ENCODE peak calls at places on chromosomes 5 and 9, in six cellular contexts. One of them, this sample, is unnamed.

GRCh38 chr5:75389430-75389829 is 52.4 kb downstream of the HMGCR start:
- DNase-seq in AG04450: no peak
- DNase-seq in HFF-Myc: no peak
- DNase-seq in right lobe of liver: no peak
- DNase-seq in GM23338: no peak
- DNase-seq in heart left ventricle: no peak
- DNase-seq in this sample: no peak

GRCh38 chr5:169272731-169273401 is 28.1 kb downstream of the SLIT3 start:
- DNase-seq in AG04450: no peak
- DNase-seq in HFF-Myc: no peak
- DNase-seq in right lobe of liver: no peak
- DNase-seq in GM23338: no peak
- DNase-seq in heart left ventricle: no peak
- DNase-seq in this sample: no peak

GRCh38 chr5:22258139-22258538 is 595.0 kb downstream of the CDH12 start:
- DNase-seq in AG04450: no peak
- DNase-seq in HFF-Myc: no peak
- DNase-seq in right lobe of liver: no peak
- DNase-seq in GM23338: peak; percentile 49
- DNase-seq in heart left ventricle: no peak
- DNase-seq in this sample: no peak

GRCh38 chr9:91328186-91328585 is 33.5 kb downstream of the AUH start:
- DNase-seq in AG04450: no peak
- DNase-seq in HFF-Myc: no peak
- DNase-seq in right lobe of liver: no peak
- DNase-seq in GM23338: no peak
- DNase-seq in heart left ventricle: no peak
- DNase-seq in this sample: no peak

GRCh38 chr9:71793386-71794105 is 25.2 kb upstream of the CEMIP2 start:
- DNase-seq in AG04450: peak; percentile 37
- DNase-seq in HFF-Myc: no peak
- DNase-seq in right lobe of liver: no peak
- DNase-seq in GM23338: peak; percentile 88
- DNase-seq in heart left ventricle: no peak
- DNase-seq in this sample: no peak

GRCh38 chr5:162217037-162217436 is 149.5 kb downstream of the GABRG2 start:
- DNase-seq in AG04450: no peak
- DNase-seq in HFF-Myc: no peak
- DNase-seq in right lobe of liver: no peak
- DNase-seq in GM23338: no peak
- DNase-seq in heart left ventricle: no peak
- DNase-seq in this sample: no peak

GRCh38 chr9:127269440-127269839 is 4.9 kb downstream of the GARNL3 start:
- DNase-seq in AG04450: no peak
- DNase-seq in HFF-Myc: no peak
- DNase-seq in right lobe of liver: no peak
- DNase-seq in GM23338: no peak
- DNase-seq in heart left ventricle: no peak
- DNase-seq in this sample: no peak

GRCh38 chr9:123473226-123473625 is 117.2 kb downstream of the CRB2 start:
- DNase-seq in AG04450: no peak
- DNase-seq in HFF-Myc: peak; percentile 52
- DNase-seq in right lobe of liver: no peak
- DNase-seq in GM23338: no peak
- DNase-seq in heart left ventricle: no peak
- DNase-seq in this sample: no peak

GRCh38 chr9:69542942-69543704 is 129.0 kb downstream of the APBA1 start:
- DNase-seq in AG04450: no peak
- DNase-seq in HFF-Myc: no peak
- DNase-seq in right lobe of liver: no peak
- DNase-seq in GM23338: peak; percentile 55
- DNase-seq in heart left ventricle: no peak
- DNase-seq in this sample: no peak

GRCh38 chr5:132073231-132074013 is at the start of gene CSF2:
- DNase-seq in AG04450: no peak
- DNase-seq in HFF-Myc: no peak
- DNase-seq in right lobe of liver: no peak
- DNase-seq in GM23338: no peak
- DNase-seq in heart left ventricle: no peak
- DNase-seq in this sample: no peak

GRCh38 chr5:66821626-66822429 is 225.6 kb downstream of the MAST4 start:
- DNase-seq in AG04450: no peak
- DNase-seq in HFF-Myc: no peak
- DNase-seq in right lobe of liver: no peak
- DNase-seq in GM23338: no peak
- DNase-seq in heart left ventricle: no peak
- DNase-seq in this sample: peak; percentile 2

GRCh38 chr9:129624947-129625346 is 1.0 kb upstream of the NTMT1 start:
- DNase-seq in AG04450: no peak
- DNase-seq in HFF-Myc: no peak
- DNase-seq in right lobe of liver: no peak
- DNase-seq in GM23338: no peak
- DNase-seq in heart left ventricle: no peak
- DNase-seq in this sample: peak; percentile 55
- H3K4me3 ChIP-seq in AG04450: no peak overlapping the region
- H3K4me3 ChIP-seq in HFF-Myc: no peak overlapping the region
- H3K4me3 ChIP-seq in right lobe of liver: no peak overlapping the region
- H3K4me3 ChIP-seq in GM23338: peak overlapping the region; percentile 98
- H3K4me3 ChIP-seq in heart left ventricle: no peak overlapping the region
- H3K4me3 ChIP-seq in this sample: peak overlapping the region; percentile 23

GRCh38 chr5:38848637-38849036 is 2.8 kb downstream of the OSMR start:
- DNase-seq in AG04450: no peak
- DNase-seq in HFF-Myc: no peak
- DNase-seq in right lobe of liver: no peak
- DNase-seq in GM23338: no peak
- DNase-seq in heart left ventricle: no peak
- DNase-seq in this sample: no peak
- H3K4me3 ChIP-seq in AG04450: peak overlapping the region; percentile 89
- H3K4me3 ChIP-seq in HFF-Myc: no peak overlapping the region
- H3K4me3 ChIP-seq in right lobe of liver: no peak overlapping the region
- H3K4me3 ChIP-seq in GM23338: no peak overlapping the region
- H3K4me3 ChIP-seq in heart left ventricle: no peak overlapping the region
- H3K4me3 ChIP-seq in this sample: no peak overlapping the region

GRCh38 chr5:130801963-130802362 is 363.1 kb downstream of the HINT1 start:
- DNase-seq in AG04450: no peak
- DNase-seq in HFF-Myc: no peak
- DNase-seq in right lobe of liver: no peak
- DNase-seq in GM23338: no peak
- DNase-seq in heart left ventricle: no peak
- DNase-seq in this sample: no peak
- H3K4me3 ChIP-seq in AG04450: no peak overlapping the region
- H3K4me3 ChIP-seq in HFF-Myc: no peak overlapping the region
- H3K4me3 ChIP-seq in right lobe of liver: no peak overlapping the region
- H3K4me3 ChIP-seq in GM23338: no peak overlapping the region
- H3K4me3 ChIP-seq in heart left ventricle: no peak overlapping the region
- H3K4me3 ChIP-seq in this sample: no peak overlapping the region

GRCh38 chr9:116395409-116396037 is 241.9 kb downstream of the PAPPA start:
- DNase-seq in AG04450: no peak
- DNase-seq in HFF-Myc: no peak
- DNase-seq in right lobe of liver: no peak
- DNase-seq in GM23338: no peak
- DNase-seq in heart left ventricle: no peak
- DNase-seq in this sample: no peak
- H3K4me3 ChIP-seq in AG04450: no peak overlapping the region
- H3K4me3 ChIP-seq in HFF-Myc: no peak overlapping the region
- H3K4me3 ChIP-seq in right lobe of liver: no peak overlapping the region
- H3K4me3 ChIP-seq in GM23338: no peak overlapping the region
- H3K4me3 ChIP-seq in heart left ventricle: no peak overlapping the region
- H3K4me3 ChIP-seq in this sample: no peak overlapping the region

GRCh38 chr5:176744584-176744965 is 65.8 kb upstream of the UNC5A start:
- DNase-seq in AG04450: no peak
- DNase-seq in HFF-Myc: no peak
- DNase-seq in right lobe of liver: no peak
- DNase-seq in GM23338: peak; percentile 72
- DNase-seq in heart left ventricle: no peak
- DNase-seq in this sample: no peak

GRCh38 chr5:176741566-176742211 is 68.7 kb upstream of the UNC5A start:
- DNase-seq in AG04450: no peak
- DNase-seq in HFF-Myc: no peak
- DNase-seq in right lobe of liver: no peak
- DNase-seq in GM23338: no peak
- DNase-seq in heart left ventricle: no peak
- DNase-seq in this sample: no peak

GRCh38 chr5:176742246-176743105 is 67.9 kb upstream of the UNC5A start:
- DNase-seq in AG04450: no peak
- DNase-seq in HFF-Myc: no peak
- DNase-seq in right lobe of liver: no peak
- DNase-seq in GM23338: no peak
- DNase-seq in heart left ventricle: no peak
- DNase-seq in this sample: no peak

GRCh38 chr5:176743828-176744583 is 66.4 kb upstream of the UNC5A start:
- DNase-seq in AG04450: no peak
- DNase-seq in HFF-Myc: no peak
- DNase-seq in right lobe of liver: no peak
- DNase-seq in GM23338: no peak
- DNase-seq in heart left ventricle: no peak
- DNase-seq in this sample: no peak

GRCh38 chr5:176743136-176743827 is 67.1 kb upstream of the UNC5A start:
- DNase-seq in AG04450: no peak
- DNase-seq in HFF-Myc: no peak
- DNase-seq in right lobe of liver: no peak
- DNase-seq in GM23338: peak; percentile 67
- DNase-seq in heart left ventricle: no peak
- DNase-seq in this sample: no peak
- H3K4me3 ChIP-seq in AG04450: no peak overlapping the region
- H3K4me3 ChIP-seq in HFF-Myc: no peak overlapping the region
- H3K4me3 ChIP-seq in right lobe of liver: no peak overlapping the region
- H3K4me3 ChIP-seq in GM23338: peak overlapping the region; percentile 65
- H3K4me3 ChIP-seq in heart left ventricle: peak overlapping the region; percentile 8
- H3K4me3 ChIP-seq in this sample: no peak overlapping the region

GRCh38 chr5:176413709-176414191 is 2.6 kb downstream of the CLTB start:
- DNase-seq in AG04450: no peak
- DNase-seq in HFF-Myc: no peak
- DNase-seq in right lobe of liver: no peak
- DNase-seq in GM23338: no peak
- DNase-seq in heart left ventricle: no peak
- DNase-seq in this sample: no peak

GRCh38 chr5:176414704-176415103 is 1.6 kb downstream of the CLTB start:
- DNase-seq in AG04450: no peak
- DNase-seq in HFF-Myc: no peak
- DNase-seq in right lobe of liver: no peak
- DNase-seq in GM23338: no peak
- DNase-seq in heart left ventricle: no peak
- DNase-seq in this sample: no peak

GRCh38 chr5:176412517-176413254 is 3.7 kb downstream of the CLTB start:
- DNase-seq in AG04450: no peak
- DNase-seq in HFF-Myc: no peak
- DNase-seq in right lobe of liver: no peak
- DNase-seq in GM23338: no peak
- DNase-seq in heart left ventricle: no peak
- DNase-seq in this sample: no peak

GRCh38 chr5:176415240-176416122 is 858 bp downstream of the CLTB start:
- DNase-seq in AG04450: no peak
- DNase-seq in HFF-Myc: no peak
- DNase-seq in right lobe of liver: no peak
- DNase-seq in GM23338: peak; percentile 60
- DNase-seq in heart left ventricle: peak; percentile 48
- DNase-seq in this sample: peak; percentile 13

DNA sequence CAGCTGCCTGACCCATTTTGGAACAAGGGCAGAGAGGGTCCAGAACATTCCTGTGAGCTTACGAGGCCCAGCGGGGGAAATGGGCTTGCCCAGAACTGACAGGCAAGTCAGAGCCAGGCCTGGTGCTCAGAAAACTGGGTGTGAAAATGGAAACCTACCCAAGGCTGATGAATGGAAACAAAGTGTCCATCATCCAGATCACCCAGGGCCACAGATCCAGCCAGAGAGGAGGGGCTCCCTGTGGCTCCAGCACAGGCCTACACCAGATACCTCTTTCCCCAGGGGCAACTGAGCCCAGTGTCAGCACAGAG is 3.1 kb downstream of the CLTB start:
- DNase-seq in AG04450: no peak
- DNase-seq in HFF-Myc: no peak
- DNase-seq in right lobe of liver: no peak
- DNase-seq in GM23338: no peak
- DNase-seq in heart left ventricle: peak; percentile 76
- DNase-seq in this sample: no peak
- H3K4me3 ChIP-seq in AG04450: no peak overlapping the region
- H3K4me3 ChIP-seq in HFF-Myc: no peak overlapping the region
- H3K4me3 ChIP-seq in right lobe of liver: no peak overlapping the region
- H3K4me3 ChIP-seq in GM23338: no peak overlapping the region
- H3K4me3 ChIP-seq in heart left ventricle: no peak overlapping the region
- H3K4me3 ChIP-seq in this sample: no peak overlapping the region

DNA sequence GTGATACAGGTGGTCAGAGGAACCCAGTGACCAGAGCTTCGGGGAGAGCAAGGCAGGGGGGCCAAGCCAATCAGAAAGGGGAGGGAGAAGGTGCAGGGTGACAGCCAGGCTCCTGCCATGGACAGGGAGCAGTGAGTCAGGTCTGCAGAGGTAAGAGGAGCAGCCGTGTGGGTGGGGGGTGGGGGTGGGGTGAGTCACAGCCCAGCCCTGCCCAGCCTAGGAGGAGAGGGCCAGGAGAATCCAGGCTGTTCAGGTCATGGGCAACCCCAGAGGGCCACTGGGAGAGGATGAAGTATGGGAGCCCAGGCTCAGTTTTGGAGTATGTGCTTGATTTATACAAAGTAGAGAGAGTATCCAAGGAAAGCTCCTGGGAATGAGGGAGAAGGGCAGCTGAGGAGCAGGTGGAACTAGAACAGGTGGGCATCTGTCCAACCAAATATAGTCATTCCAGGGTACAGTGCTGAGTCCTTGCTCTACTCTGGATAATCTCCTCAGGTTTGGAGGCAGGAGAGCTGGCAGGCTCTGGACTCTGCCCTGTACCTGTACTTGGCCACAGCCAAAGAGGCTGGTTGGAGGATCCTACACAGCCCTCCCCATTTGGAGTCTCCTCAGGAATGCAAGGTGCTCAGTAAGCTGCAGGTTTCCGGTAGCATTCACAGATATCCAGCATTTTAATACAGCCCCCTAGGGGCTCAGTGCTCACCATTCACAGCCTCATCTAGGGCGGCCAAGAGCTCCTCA is 1.6 kb downstream of the HBEGF start:
- DNase-seq in AG04450: no peak
- DNase-seq in HFF-Myc: no peak
- DNase-seq in right lobe of liver: no peak
- DNase-seq in GM23338: peak; percentile 65
- DNase-seq in heart left ventricle: no peak
- DNase-seq in this sample: no peak
- H3K4me3 ChIP-seq in AG04450: peak overlapping the region; percentile 78
- H3K4me3 ChIP-seq in HFF-Myc: peak overlapping the region; percentile 56
- H3K4me3 ChIP-seq in right lobe of liver: no peak overlapping the region
- H3K4me3 ChIP-seq in GM23338: peak overlapping the region; percentile 76
- H3K4me3 ChIP-seq in heart left ventricle: peak overlapping the region; percentile 86
- H3K4me3 ChIP-seq in this sample: no peak overlapping the region

DNA sequence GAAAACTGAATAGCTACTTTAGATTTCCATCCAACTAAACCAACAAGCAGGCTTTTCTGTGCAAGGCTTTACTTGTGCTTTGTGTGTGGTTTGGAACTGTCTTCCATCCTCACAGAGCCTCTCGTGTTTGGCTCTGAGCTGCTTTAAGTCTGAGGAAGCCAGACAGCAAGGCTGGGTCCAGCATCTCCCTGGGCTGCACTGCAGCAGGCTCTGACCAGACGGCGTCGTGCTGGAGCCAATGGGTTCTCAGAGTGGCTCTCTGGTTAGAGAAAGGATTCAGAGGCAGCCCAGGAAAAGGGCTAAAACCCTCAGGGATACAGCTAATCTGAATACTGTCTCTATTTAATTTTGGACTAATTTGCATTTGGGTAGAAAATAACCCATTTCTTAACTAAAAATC is 207.9 kb upstream of the EFNA5 start:
- DNase-seq in AG04450: no peak
- DNase-seq in HFF-Myc: no peak
- DNase-seq in right lobe of liver: no peak
- DNase-seq in GM23338: no peak
- DNase-seq in heart left ventricle: no peak
- DNase-seq in this sample: no peak
- H3K4me3 ChIP-seq in AG04450: no peak overlapping the region
- H3K4me3 ChIP-seq in HFF-Myc: no peak overlapping the region
- H3K4me3 ChIP-seq in right lobe of liver: no peak overlapping the region
- H3K4me3 ChIP-seq in GM23338: no peak overlapping the region
- H3K4me3 ChIP-seq in heart left ventricle: no peak overlapping the region
- H3K4me3 ChIP-seq in this sample: no peak overlapping the region

This sample was measured in naive thymus-derived CD4-positive, alpha-beta T cell.